ENCODE peak calls at places on chromosome 9, in eight cellular contexts. M, D, G, J, O, I, Y and E are unnamed samples.

GRCh38 chr9:74498616-74499095 is 1.5 kb downstream of the RORB start:
- DNase-seq in I (no peak), Y (no peak), G (no peak), M (no peak), O (no peak), J (no peak), D (peak; percentile 71), E (no peak)

GRCh38 chr9:9275656-9276055 is 1337.1 kb downstream of the PTPRD start:
- DNase-seq in G (no peak), Y (no peak), D (no peak), J (no peak), I (no peak), O (no peak), M (no peak), E (no peak)

GRCh38 chr9:74285075-74285474 is 212.1 kb upstream of the RORB start:
- DNase-seq in D (no peak), O (no peak), M (peak; percentile 19), I (no peak), G (no peak), J (no peak), Y (no peak), E (no peak)

GRCh38 chr9:20384642-20385041 is 237.7 kb downstream of the MLLT3 start:
- DNase-seq in M (no peak), O (no peak), D (no peak), G (no peak), J (no peak), I (no peak), Y (no peak), E (no peak)

GRCh38 chr9:35954942-35955546 is 2.9 kb downstream of the OR2S2 start:
- DNase-seq in O (peak; percentile 71), I (peak; percentile 34), Y (no peak), M (peak; percentile 75), G (peak; percentile 54), J (no peak), D (peak; percentile 50), E (no peak)

GRCh38 chr9:8660383-8660782 is 860.8 kb upstream of the DMAC1 start:
- DNase-seq in Y (peak; percentile 69), O (peak; percentile 46), D (no peak), J (peak; percentile 62), M (peak; percentile 38), I (peak; percentile 55), G (peak; percentile 60), E (no peak)

GRCh38 chr9:88732128-88732527 is 197.2 kb downstream of the NXNL2 start:
- DNase-seq in D (no peak), I (no peak), G (no peak), M (no peak), O (no peak), Y (no peak), J (no peak), E (no peak)

GRCh38 chr9:70519912-70520724 is 105.7 kb upstream of the KLF9 start:
- DNase-seq in J (no peak), M (no peak), I (no peak), D (no peak), O (no peak), G (no peak), Y (no peak), E (no peak)

GRCh38 chr9:130243015-130243881 is 22.3 kb upstream of the HMCN2 start:
- DNase-seq in G (peak; percentile 60), D (peak; percentile 98), J (peak; percentile 72), O (peak; percentile 83), Y (peak; percentile 83), M (peak; percentile 78), I (peak; percentile 46), E (no peak)

GRCh38 chr9:13817754-13818278 is 496.1 kb downstream of the NFIB start:
- DNase-seq in M (no peak), G (no peak), Y (no peak), J (no peak), I (no peak), D (no peak), O (no peak), E (no peak)

GRCh38 chr9:79684711-79685575 is 113.2 kb downstream of the TLE4 start:
- DNase-seq in Y (no peak), I (no peak), G (no peak), M (no peak), J (no peak), O (no peak), D (no peak), E (no peak)

GRCh38 chr9:116278326-116278725 is 124.7 kb downstream of the PAPPA start:
- DNase-seq in M (no peak), J (no peak), O (no peak), D (no peak), I (no peak), Y (no peak), G (no peak), E (no peak)

GRCh38 chr9:133132174-133132573 is 11.1 kb upstream of the RALGDS start:
- DNase-seq in M (no peak), O (no peak), I (no peak), J (no peak), Y (no peak), D (no peak), G (no peak), E (no peak)

GRCh38 chr9:133134419-133135190 is 13.6 kb upstream of the RALGDS start:
- DNase-seq in Y (no peak), G (no peak), M (no peak), I (no peak), D (no peak), J (no peak), O (peak; percentile 47), E (no peak)

GRCh38 chr9:133135193-133135745 is 14.2 kb upstream of the RALGDS start:
- DNase-seq in D (no peak), J (no peak), Y (peak; percentile 78), M (no peak), G (peak; percentile 64), O (peak; percentile 95), I (peak; percentile 68), E (no peak)

GRCh38 chr9:133131506-133131905 is 10.5 kb upstream of the RALGDS start:
- DNase-seq in M (no peak), G (no peak), I (no peak), D (no peak), J (no peak), O (no peak), Y (no peak), E (no peak)

DNA sequence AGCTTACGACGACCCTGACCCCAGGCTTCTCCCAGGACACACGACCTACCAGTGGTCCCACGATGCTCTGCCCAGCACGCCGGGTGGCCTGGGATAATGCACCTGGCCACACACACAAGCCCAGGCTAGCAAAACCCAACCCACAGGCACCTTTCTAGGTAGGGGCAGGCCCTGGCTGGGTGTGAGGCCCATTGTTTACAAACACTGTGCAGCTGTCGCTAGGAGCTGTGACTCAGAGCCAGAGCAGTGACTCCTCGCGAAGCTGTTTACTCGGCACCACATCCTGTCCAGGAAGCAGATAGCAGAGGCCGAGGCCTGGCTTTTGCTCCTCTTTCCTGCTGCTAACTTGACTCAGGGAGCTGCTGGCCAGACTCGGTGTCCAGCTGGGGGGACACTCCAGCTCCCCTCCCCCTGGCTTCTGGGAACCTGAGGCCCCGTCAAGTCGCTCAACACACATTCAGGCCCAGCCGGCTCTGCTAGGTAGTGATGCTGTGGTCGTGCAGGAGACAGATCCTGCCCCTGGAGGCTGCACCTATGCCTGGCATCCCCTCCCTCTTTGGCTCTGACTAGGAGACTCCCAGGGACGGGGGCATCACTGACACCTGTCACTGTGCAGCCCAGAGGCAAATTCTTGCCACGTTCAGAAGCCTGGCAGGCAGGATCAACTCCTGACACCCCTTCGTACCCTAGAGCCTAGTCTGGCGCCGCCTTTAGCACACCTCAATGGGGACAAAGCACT is 12.8 kb upstream of the RALGDS start:
- DNase-seq in J (peak; percentile 83), I (peak; percentile 94), G (peak; percentile 89), Y (peak; percentile 97), D (no peak), M (peak; percentile 48), O (peak; percentile 94), E (no peak)
- H3K4me1 ChIP-seq in J (peaks cover 95% of the 10 kb centered on the region), I (peaks cover 60% of the 10 kb centered on the region), G (peaks cover 63% of the 10 kb centered on the region), Y (no peaks in the 10 kb centered on the region), D (peaks cover 13% of the 10 kb centered on the region), M (peaks cover 11% of the 10 kb centered on the region), O (peaks cover 48% of the 10 kb centered on the region), E (peaks cover 66% of the 10 kb centered on the region)

DNA sequence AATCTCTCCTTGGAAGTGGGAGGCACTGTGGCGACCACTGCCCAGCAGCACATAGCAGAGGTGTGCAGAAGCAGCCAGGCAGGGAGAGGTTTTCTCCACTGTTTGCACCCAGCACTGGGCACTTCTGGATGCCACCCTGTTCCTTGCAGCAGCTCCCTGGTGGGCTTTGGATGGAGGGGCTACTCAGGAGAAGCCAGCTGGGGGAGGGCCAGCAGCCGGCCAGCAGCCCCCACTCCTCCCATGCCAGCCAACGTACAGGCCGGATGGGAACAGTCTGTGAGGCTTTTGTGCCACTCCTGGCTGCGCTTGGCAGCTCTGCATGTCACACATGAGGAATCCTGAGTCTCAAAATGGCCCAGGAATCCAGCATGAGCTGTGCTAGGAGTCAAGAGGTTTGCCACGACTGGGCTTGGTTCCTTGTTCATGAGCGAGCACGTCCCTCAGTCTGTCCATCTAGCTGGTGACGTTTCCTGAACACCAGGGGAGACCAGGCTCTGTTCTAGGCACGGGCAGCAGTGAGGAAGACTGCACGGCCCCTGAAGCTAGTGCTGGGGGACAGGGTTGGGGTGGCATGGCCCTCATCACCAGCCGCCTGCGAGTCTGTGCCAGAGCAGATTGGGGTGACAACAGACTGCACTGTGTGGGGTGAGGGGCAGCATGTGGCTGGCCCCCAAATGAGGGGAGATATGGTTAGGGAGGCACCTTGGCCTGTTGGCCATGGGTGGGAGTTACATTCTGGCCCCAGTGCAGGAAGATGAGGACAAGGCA is 10.1 kb downstream of the PHF2 start:
- DNase-seq in O (no peak), D (no peak), G (no peak), Y (peak; percentile 56), J (peak; percentile 48), M (no peak), I (no peak), E (peak; percentile 64)
- H3K4me1 ChIP-seq in O (peaks cover 8% of the 10 kb centered on the region), D (peaks cover 7% of the 10 kb centered on the region), G (peaks cover 20% of the 10 kb centered on the region), Y (no peaks in the 10 kb centered on the region), J (peaks cover 85% of the 10 kb centered on the region), M (peaks cover 16% of the 10 kb centered on the region), I (peaks cover 32% of the 10 kb centered on the region), E (peaks cover 59% of the 10 kb centered on the region)

GRCh38 chr9:109252291-109252690 is 68.6 kb downstream of the EPB41L4B start:
- DNase-seq in I (no peak), D (no peak), O (no peak), M (no peak), J (no peak), G (no peak), Y (no peak), E (no peak)

GRCh38 chr9:109253637-109254284 is 67.1 kb downstream of the EPB41L4B start:
- DNase-seq in Y (no peak), D (no peak), M (no peak), J (no peak), I (peak; percentile 61), O (no peak), G (no peak), E (no peak)

GRCh38 chr9:109253241-109253636 is 67.6 kb downstream of the EPB41L4B start:
- DNase-seq in O (no peak), M (no peak), I (no peak), G (no peak), D (no peak), J (no peak), Y (no peak), E (no peak)

GRCh38 chr9:109255394-109255793 is 65.5 kb downstream of the EPB41L4B start:
- DNase-seq in J (no peak), I (no peak), G (no peak), M (no peak), O (no peak), D (no peak), Y (no peak), E (no peak)

GRCh38 chr9:109254317-109254716 is 66.5 kb downstream of the EPB41L4B start:
- DNase-seq in J (no peak), D (no peak), I (no peak), Y (no peak), O (no peak), G (no peak), M (no peak), E (no peak)
- H3K4me1 ChIP-seq in J (peaks cover 18% of the 10 kb centered on the region), D (peaks cover 4% of the 10 kb centered on the region), I (peaks cover 56% of the 10 kb centered on the region), Y (no peaks in the 10 kb centered on the region), O (peaks cover 8% of the 10 kb centered on the region), G (no peaks in the 10 kb centered on the region), M (peaks cover 5% of the 10 kb centered on the region), E (no peaks in the 10 kb centered on the region)

GRCh38 chr9:68779558-68780376 is 74.7 kb downstream of the PIP5K1B start:
- DNase-seq in Y (peak; percentile 94), G (peak; percentile 97), I (peak; percentile 92), J (peak; percentile 95), O (peak; percentile 95), M (peak; percentile 95), D (peak; percentile 98), E (peak; percentile 91)
- H3K4me1 ChIP-seq in Y (no peaks in the 10 kb centered on the region), G (peaks cover 24% of the 10 kb centered on the region), I (peaks cover 48% of the 10 kb centered on the region), J (peaks cover 92% of the 10 kb centered on the region), O (peaks cover 9% of the 10 kb centered on the region), M (peaks cover 30% of the 10 kb centered on the region), D (peaks cover 2% of the 10 kb centered on the region), E (peaks cover 52% of the 10 kb centered on the region)